ENCODE peak calls at places on chromosomes 16 and 17, in six cellular contexts. Z is upper lobe of right lung, W is colonic mucosa, E is psoas muscle, Q is upper lobe of left lung, O is thoracic aorta. F is an unnamed sample. For H3K27me3, the result is how much of the 10 kb centered on the place peaks cover.

GRCh38 chr17:5585814-5586558 is 1.7 kb upstream of the NLRP1 start:
- DNase-seq in Z (no peak), W (no peak), E (no peak), Q (no peak), O (no peak), F (no peak)

GRCh38 chr17:81481815-81482505 is 30.6 kb downstream of the ACTG1 start:
- DNase-seq in Z (no peak), W (no peak), E (no peak), Q (no peak), O (no peak), F (no peak)

GRCh38 chr17:6752068-6752909 is 3.6 kb upstream of the XAF1 start:
- DNase-seq in Z (no peak), W (no peak), E (peak), Q (peak), O (peak), F (peak)

GRCh38 chr17:56661906-56662305 is 68.4 kb downstream of the NOG start:
- DNase-seq in Z (no peak), W (no peak), E (no peak), Q (no peak), O (no peak), F (no peak)

GRCh38 chr16:49698931-49699715 is 156.8 kb downstream of the ZNF423 start:
- DNase-seq in Z (no peak), W (no peak), E (peak), Q (no peak), O (no peak), F (no peak)

GRCh38 chr16:78570409-78571141 is 471.1 kb downstream of the WWOX start:
- DNase-seq in Z (no peak), W (no peak), E (no peak), Q (no peak), O (no peak), F (no peak)

GRCh38 chr16:82653550-82654511 is 27.1 kb downstream of the CDH13 start:
- DNase-seq in Z (no peak), W (no peak), E (no peak), Q (no peak), O (no peak), F (peak)

GRCh38 chr16:53099318-53100130 is 44.7 kb downstream of the CHD9 start:
- DNase-seq in Z (peak), W (peak), E (peak), Q (peak), O (peak), F (peak)

GRCh38 chr16:67664258-67664657 is 2.3 kb downstream of the ENKD1 start:
- DNase-seq in Z (no peak), W (no peak), E (peak), Q (no peak), O (no peak), F (no peak)

GRCh38 chr16:13036600-13036999 is 135.2 kb downstream of the SHISA9 start:
- DNase-seq in Z (no peak), W (peak), E (no peak), Q (no peak), O (no peak), F (no peak)

GRCh38 chr16:30136971-30137601 is 14.1 kb upstream of the MAPK3 start:
- DNase-seq in Z (no peak), W (no peak), E (no peak), Q (no peak), O (no peak), F (no peak)

GRCh38 chr16:73365010-73365409 is 317.1 kb upstream of the ZFHX3 start:
- DNase-seq in Z (no peak), W (no peak), E (no peak), Q (no peak), O (no peak), F (no peak)

GRCh38 chr16:87144232-87144631 is 173.0 kb downstream of the C16orf95 start:
- DNase-seq in Z (no peak), W (no peak), E (no peak), Q (no peak), O (no peak), F (no peak)

GRCh38 chr17:83099086-83099540 is 19.7 kb downstream of the METRNL start:
- DNase-seq in Z (no peak), W (no peak), E (no peak), Q (no peak), O (no peak), F (no peak)

GRCh38 chr17:49497147-49498036 is 2.3 kb downstream of the NGFR start:
- DNase-seq in Z (no peak), W (no peak), E (peak), Q (no peak), O (peak), F (no peak)

GRCh38 chr17:44575408-44575807 is 18.1 kb downstream of the FZD2 start:
- DNase-seq in Z (no peak), W (no peak), E (no peak), Q (no peak), O (no peak), F (no peak)

GRCh38 chr17:45311762-45312476 is 4.9 kb downstream of the MAP3K14 start:
- DNase-seq in Z (peak), W (peak), E (peak), Q (peak), O (no peak), F (no peak)

GRCh38 chr17:51034800-51035199 is 85.9 kb downstream of the SPAG9 start:
- DNase-seq in Z (no peak), W (no peak), E (no peak), Q (no peak), O (no peak), F (no peak)

GRCh38 chr16:73063284-73063733 is 15.4 kb upstream of the ZFHX3 start:
- DNase-seq in Z (no peak), W (no peak), E (no peak), Q (no peak), O (no peak), F (no peak)

GRCh38 chr17:14334261-14334860 is 33.5 kb downstream of the HS3ST3B1 start:
- DNase-seq in Z (no peak), W (no peak), E (no peak), Q (no peak), O (no peak), F (no peak)

GRCh38 chr17:68184816-68185436 is 62.9 kb upstream of the AMZ2 start:
- DNase-seq in Z (no peak), W (no peak), E (no peak), Q (no peak), O (no peak), F (no peak)

GRCh38 chr16:30016555-30017276 is 5.9 kb upstream of the DOC2A start:
- DNase-seq in Z (no peak), W (no peak), E (no peak), Q (no peak), O (no peak), F (no peak)

GRCh38 chr16:83305092-83305491 is 502.7 kb upstream of the HSBP1 start:
- DNase-seq in Z (no peak), W (no peak), E (no peak), Q (no peak), O (no peak), F (peak)

GRCh38 chr16:85664580-85665372 is 24.0 kb downstream of the GINS2 start:
- DNase-seq in Z (no peak), W (no peak), E (no peak), Q (no peak), O (no peak), F (no peak)

GRCh38 chr16:12771341-12771798 is 32.3 kb downstream of the CPPED1 start:
- DNase-seq in Z (no peak), W (no peak), E (no peak), Q (no peak), O (no peak), F (no peak)

GRCh38 chr17:21010705-21011596 is 31.9 kb downstream of the USP22 start:
- DNase-seq in Z (peak), W (no peak), E (peak), Q (no peak), O (no peak), F (no peak)

GRCh38 chr17:57016066-57016763 is 38.3 kb downstream of the SCPEP1 start:
- DNase-seq in Z (no peak), W (no peak), E (no peak), Q (no peak), O (no peak), F (no peak)

GRCh38 chr17:9658593-9659211 is 13.4 kb downstream of the USP43 start:
- DNase-seq in Z (no peak), W (peak), E (no peak), Q (no peak), O (no peak), F (peak)

GRCh38 chr16:17364319-17365210 is 106.2 kb downstream of the XYLT1 start:
- DNase-seq in Z (no peak), W (no peak), E (no peak), Q (no peak), O (no peak), F (peak)

GRCh38 chr16:73151225-73151624 is 103.3 kb upstream of the ZFHX3 start:
- DNase-seq in Z (no peak), W (no peak), E (no peak), Q (no peak), O (no peak), F (no peak)

GRCh38 chr16:52578007-52578828 is 31.3 kb upstream of the TOX3 start:
- DNase-seq in Z (no peak), W (no peak), E (no peak), Q (no peak), O (no peak), F (no peak)

GRCh38 chr16:49562228-49562627 is 188.6 kb downstream of the C16orf78 start:
- DNase-seq in Z (no peak), W (no peak), E (no peak), Q (no peak), O (no peak), F (no peak)

GRCh38 chr17:8818654-8819330 is 19.6 kb upstream of the MFSD6L start:
- DNase-seq in Z (no peak), W (no peak), E (no peak), Q (no peak), O (no peak), F (no peak)

GRCh38 chr16:83835972-83836566 is 28.3 kb downstream of the HSBP1 start:
- DNase-seq in Z (no peak), W (no peak), E (no peak), Q (no peak), O (no peak), F (peak)

GRCh38 chr17:37661372-37662014 is 18.2 kb upstream of the DDX52 start:
- DNase-seq in Z (no peak), W (no peak), E (no peak), Q (no peak), O (no peak), F (no peak)

GRCh38 chr17:72471296-72471695 is 350.5 kb downstream of the SOX9 start:
- DNase-seq in Z (no peak), W (no peak), E (no peak), Q (no peak), O (no peak), F (no peak)

GRCh38 chr17:54749157-54749556 is 151.5 kb upstream of the TOM1L1 start:
- DNase-seq in Z (no peak), W (no peak), E (no peak), Q (no peak), O (no peak), F (no peak)

GRCh38 chr16:19429271-19429670 is 11.6 kb downstream of the TMC5 start:
- DNase-seq in Z (no peak), W (no peak), E (no peak), Q (peak), O (no peak), F (no peak)

GRCh38 chr16:82756283-82756599 is 129.5 kb downstream of the CDH13 start:
- DNase-seq in Z (no peak), W (no peak), E (no peak), Q (no peak), O (no peak), F (no peak)

GRCh38 chr17:66971730-66972441 is 7.4 kb downstream of the CACNG4 start:
- DNase-seq in Z (no peak), W (no peak), E (no peak), Q (no peak), O (no peak), F (no peak)

GRCh38 chr17:66971249-66971648 is 6.7 kb downstream of the CACNG4 start:
- DNase-seq in Z (no peak), W (no peak), E (no peak), Q (no peak), O (no peak), F (no peak)

GRCh38 chr17:66968916-66969315 is 4.4 kb downstream of the CACNG4 start:
- DNase-seq in Z (no peak), W (no peak), E (no peak), Q (no peak), O (no peak), F (no peak)

GRCh38 chr17:66970797-66971196 is 6.3 kb downstream of the CACNG4 start:
- DNase-seq in Z (no peak), W (no peak), E (no peak), Q (no peak), O (no peak), F (no peak)

GRCh38 chr17:66970140-66970539 is 5.6 kb downstream of the CACNG4 start:
- DNase-seq in Z (no peak), W (no peak), E (no peak), Q (no peak), O (no peak), F (no peak)
- H3K27me3 ChIP-seq in Z (under half), W (under half), E (under half), Q (under half), O (under half), F (half or more)

DNA sequence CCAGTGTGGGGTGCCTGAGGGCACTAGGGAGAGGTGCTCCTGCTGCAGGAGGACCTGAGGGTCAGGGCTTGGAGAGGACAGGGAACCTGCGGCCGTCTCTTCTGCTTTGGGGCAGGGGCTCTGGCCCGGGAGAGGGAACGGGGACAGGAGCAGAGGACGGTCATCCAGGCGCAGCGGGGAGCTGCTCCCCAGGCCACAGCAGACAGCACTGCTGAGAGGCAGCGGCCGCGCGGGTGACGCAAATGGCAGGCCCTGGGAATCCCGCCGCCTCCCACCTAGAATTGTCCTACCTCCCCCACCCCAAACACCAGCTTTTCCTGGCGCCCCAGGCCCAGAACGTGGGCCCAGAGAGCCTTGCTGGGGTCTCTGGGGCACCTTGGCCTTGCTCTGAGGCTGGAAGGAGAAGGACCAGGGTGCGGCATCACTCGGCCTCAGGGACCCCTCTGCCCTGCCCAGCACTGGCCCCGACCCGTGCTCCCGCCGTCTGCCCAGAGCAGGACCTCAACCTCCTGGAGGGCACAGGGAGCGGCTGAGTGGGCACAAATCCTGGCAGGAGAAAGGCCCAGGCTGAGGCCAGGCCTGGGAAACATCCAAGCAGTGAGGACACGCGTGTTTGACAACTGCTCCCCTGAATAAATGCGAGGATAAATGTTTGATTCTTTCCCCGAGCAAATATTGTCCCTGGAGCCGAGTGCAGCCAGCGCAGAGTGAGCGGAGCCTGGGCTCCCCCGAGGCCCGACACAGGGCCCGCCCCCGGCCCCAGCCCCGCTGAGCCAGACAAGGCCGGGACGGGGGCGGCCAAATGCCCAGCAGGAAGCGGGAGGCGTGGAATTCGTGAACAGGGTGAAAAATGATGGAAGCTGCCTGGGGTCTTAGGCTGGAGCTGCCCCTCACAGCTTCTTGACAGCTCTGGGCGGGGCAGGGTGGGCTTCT is 8.5 kb downstream of the SSTR5 start:
- DNase-seq in Z (no peak), W (no peak), E (no peak), Q (no peak), O (no peak), F (no peak)
- TF ChIP-seq CTCF in Z (no peak), W (no peak), E (no peak), Q (no peak), O (no peak), F (no peak)

DNA sequence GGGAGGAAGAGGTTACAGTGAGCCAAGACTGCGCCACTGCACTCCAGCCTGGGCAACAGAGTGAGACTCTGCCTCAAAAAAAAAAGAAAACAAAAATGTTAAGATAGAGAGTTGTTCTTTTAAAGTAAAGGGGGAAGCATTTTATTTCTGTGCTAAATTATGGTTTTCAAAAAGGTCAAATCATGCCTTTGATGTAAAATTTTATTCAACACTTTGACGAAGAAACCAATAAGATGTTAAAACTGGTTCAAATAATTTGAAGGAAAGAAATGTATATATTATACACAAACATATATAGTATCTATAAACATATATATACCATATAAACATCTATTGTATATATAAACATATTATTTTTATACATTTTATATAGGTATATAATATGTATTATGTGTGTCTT is 43.4 kb upstream of the RPH3AL start:
- DNase-seq in Z (no peak), W (no peak), E (no peak), Q (no peak), O (no peak), F (no peak)
- H3K4me3 ChIP-seq in Z (no peak), W (no peak), E (no peak), Q (no peak), O (no peak), F (no peak)

GRCh38 chr17:74531231-74531761 is at the start of gene CD300LB:
- DNase-seq in Z (no peak), W (peak), E (no peak), Q (peak), O (no peak), F (no peak)
- H3K27me3 ChIP-seq in Z (under half), W (under half), E (under half), Q (under half), O (under half), F (under half)

DNA sequence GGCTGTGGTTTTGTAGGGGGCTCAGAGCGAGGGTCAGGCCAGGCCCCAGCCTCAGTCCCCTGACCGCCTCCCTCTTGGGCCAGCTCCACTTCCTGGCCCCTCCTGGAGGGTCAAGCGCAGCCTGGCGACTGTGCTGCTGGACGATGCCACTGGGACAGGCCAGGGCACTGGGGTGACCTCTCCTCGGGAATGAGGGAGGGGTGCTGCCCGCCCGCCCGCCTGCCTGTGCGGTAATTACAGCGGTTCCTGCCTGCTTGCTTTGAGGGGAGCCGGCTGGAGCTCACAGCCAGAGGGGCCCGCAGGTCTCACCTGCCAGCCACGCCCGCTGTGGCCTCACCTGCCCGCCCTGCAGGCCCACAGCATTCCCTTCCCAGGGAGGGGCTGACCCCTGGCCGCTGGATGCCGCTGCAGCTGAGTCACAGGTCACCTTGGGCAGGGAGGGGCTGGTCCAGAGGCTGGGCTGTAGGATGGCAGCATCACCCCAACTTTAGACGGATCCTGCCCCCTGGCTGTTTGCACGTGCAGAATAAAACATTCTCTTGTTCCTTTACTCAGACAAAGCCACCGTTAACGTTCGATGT is 76.7 kb upstream of the CBX4 start:
- DNase-seq in Z (peak), W (peak), E (peak), Q (peak), O (no peak), F (no peak)
- TF ChIP-seq CTCF in Z (peak), W (no peak), E (peak), Q (no peak), O (no peak), F (peak)

GRCh38 chr17:75723201-75723930 is 2.1 kb downstream of the ITGB4 start:
- DNase-seq in Z (no peak), W (peak), E (no peak), Q (no peak), O (no peak), F (no peak)
- H3K4me3 ChIP-seq in Z (peak), W (peak), E (no peak), Q (peak), O (no peak), F (no peak)

GRCh38 chr17:60421273-60422161 is 772 bp upstream of the CHCT1 start:
- DNase-seq in Z (peak), W (peak), E (peak), Q (peak), O (peak), F (no peak)

GRCh38 chr17:60426596-60426995 is 4.3 kb downstream of the CHCT1 start:
- DNase-seq in Z (no peak), W (no peak), E (no peak), Q (no peak), O (no peak), F (no peak)

GRCh38 chr17:60423865-60424264 is 1.6 kb downstream of the CHCT1 start:
- DNase-seq in Z (no peak), W (no peak), E (no peak), Q (no peak), O (no peak), F (no peak)

GRCh38 chr17:60422162-60422665 is at the start of gene CHCT1:
- DNase-seq in Z (peak), W (no peak), E (no peak), Q (no peak), O (no peak), F (no peak)

DNA sequence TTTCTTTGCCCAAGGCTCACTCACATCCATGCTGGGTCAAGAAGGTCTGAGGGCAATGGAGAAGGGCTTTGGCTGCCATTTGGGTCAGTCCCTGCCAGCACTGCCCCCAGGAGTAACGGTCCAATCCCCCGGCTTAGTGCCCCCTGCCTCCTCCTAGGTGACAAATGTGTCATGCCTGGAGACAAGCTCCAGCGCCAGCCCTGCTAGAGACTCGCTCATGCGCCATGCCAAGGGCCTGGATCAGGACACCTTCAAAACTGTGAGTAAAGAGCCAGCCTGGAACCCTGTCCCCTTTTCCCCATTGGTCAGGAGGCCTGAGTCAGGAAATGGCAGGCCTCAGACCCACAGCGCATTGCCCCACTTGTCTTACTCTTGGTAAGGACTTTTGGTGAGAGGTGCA is 3.3 kb downstream of the CHCT1 start:
- DNase-seq in Z (no peak), W (no peak), E (no peak), Q (no peak), O (no peak), F (no peak)
- H3K27me3 ChIP-seq in Z (under half), W (under half), E (under half), Q (under half), O (under half), F (under half)